ENCODE peak calls at places on chromosomes 12 and 14, in six cellular contexts. E is H9, W is IMR-90, B is mesenchymal stem cell, N is trophoblast cell, C is H1. U is an unnamed sample.

GRCh38 chr14:52079239-52079956 is 10.5 kb upstream of the NID2 start:
- DNase-seq in E (no peak), W (peak; percentile 71), B (peak; percentile 72), N (peak; percentile 44), C (no peak), U (no peak)

GRCh38 chr12:24546661-24547060 is 402.2 kb downstream of the BCAT1 start:
- DNase-seq in E (no peak), W (no peak), B (no peak), N (no peak), C (no peak), U (no peak)

GRCh38 chr14:53620325-53620716 is 336.3 kb downstream of the BMP4 start:
- DNase-seq in E (no peak), W (peak; percentile 52), B (peak; percentile 28), N (no peak), C (no peak), U (no peak)

GRCh38 chr12:39638840-39639239 is 19.2 kb upstream of the ABCD2 start:
- DNase-seq in E (no peak), W (no peak), B (no peak), N (no peak), C (no peak), U (no peak)

GRCh38 chr12:93176166-93176565 is 201.6 kb upstream of the NUDT4 start:
- DNase-seq in E (no peak), W (peak; percentile 76), B (peak; percentile 69), N (no peak), C (no peak), U (no peak)

GRCh38 chr12:21891763-21892217 is 49.4 kb downstream of the ABCC9 start:
- DNase-seq in E (no peak), W (no peak), B (no peak), N (no peak), C (no peak), U (no peak)

GRCh38 chr12:88836156-88836555 is 255.9 kb upstream of the KITLG start:
- DNase-seq in E (no peak), W (no peak), B (no peak), N (peak; percentile 54), C (no peak), U (no peak)

GRCh38 chr14:75604979-75605825 is 26.8 kb downstream of the FLVCR2 start:
- DNase-seq in E (no peak), W (no peak), B (no peak), N (peak; percentile 73), C (no peak), U (no peak)

GRCh38 chr14:49679271-49679670 is 8.7 kb downstream of the POLE2 start:
- DNase-seq in E (no peak), W (peak; percentile 30), B (no peak), N (no peak), C (no peak), U (no peak)

GRCh38 chr12:44774815-44775411 is 101.2 kb downstream of the NELL2 start:
- DNase-seq in E (peak; percentile 76), W (peak; percentile 1), B (peak; percentile 4), N (peak; percentile 4), C (peak; percentile 36), U (peak; percentile 45)

GRCh38 chr14:95679995-95680735 is 6.1 kb upstream of the TCL1B start:
- DNase-seq in E (peak; percentile 50), W (no peak), B (no peak), N (peak; percentile 42), C (no peak), U (no peak)

GRCh38 chr14:28515571-28515970 is 251.0 kb upstream of the FOXG1 start:
- DNase-seq in E (no peak), W (peak; percentile 0), B (no peak), N (no peak), C (no peak), U (no peak)

GRCh38 chr12:56629459-56630179 is 507 bp downstream of the BAZ2A start:
- DNase-seq in E (no peak), W (no peak), B (peak; percentile 27), N (no peak), C (no peak), U (no peak)

GRCh38 chr14:36373982-36374673 is 53.7 kb upstream of the MBIP start:
- DNase-seq in E (peak; percentile 88), W (peak; percentile 74), B (peak; percentile 79), N (peak; percentile 74), C (peak; percentile 57), U (peak; percentile 84)

GRCh38 chr12:74441872-74442271 is 95.8 kb upstream of the ATXN7L3B start:
- DNase-seq in E (peak; percentile 37), W (no peak), B (no peak), N (no peak), C (no peak), U (no peak)

GRCh38 chr12:93073324-93073723 is 144.2 kb upstream of the EEA1 start:
- DNase-seq in E (no peak), W (no peak), B (no peak), N (no peak), C (no peak), U (no peak)

GRCh38 chr12:12922191-12922616 is 29.8 kb downstream of the GPRC5D start:
- DNase-seq in E (no peak), W (peak; percentile 76), B (peak; percentile 60), N (no peak), C (no peak), U (no peak)

GRCh38 chr14:103880986-103881926 is 33.9 kb upstream of the PPP1R13B start:
- DNase-seq in E (no peak), W (no peak), B (no peak), N (no peak), C (no peak), U (no peak)

GRCh38 chr14:71261206-71261605 is 353.9 kb downstream of the PCNX1 start:
- DNase-seq in E (no peak), W (peak; percentile 65), B (no peak), N (no peak), C (no peak), U (no peak)

GRCh38 chr12:31456562-31456961 is 130.6 kb upstream of the SINHCAF start:
- DNase-seq in E (no peak), W (no peak), B (no peak), N (no peak), C (no peak), U (no peak)

GRCh38 chr12:726281-727140 is 25.9 kb upstream of the WNK1 start:
- DNase-seq in E (no peak), W (peak; percentile 39), B (no peak), N (no peak), C (no peak), U (no peak)

GRCh38 chr14:71478542-71478941 is 453.7 kb upstream of the RGS6 start:
- DNase-seq in E (no peak), W (peak; percentile 64), B (peak; percentile 65), N (no peak), C (no peak), U (no peak)

GRCh38 chr14:103532216-103533136 is 3.5 kb downstream of the TRMT61A start:
- DNase-seq in E (no peak), W (no peak), B (no peak), N (no peak), C (no peak), U (no peak)

GRCh38 chr12:100317371-100317770 is 39.5 kb upstream of the SLC17A8 start:
- DNase-seq in E (no peak), W (no peak), B (no peak), N (no peak), C (no peak), U (no peak)

GRCh38 chr12:127272864-127273263 is 994.1 kb upstream of the TMEM132C start:
- DNase-seq in E (no peak), W (peak; percentile 90), B (no peak), N (no peak), C (no peak), U (no peak)

GRCh38 chr12:127267128-127267527 is 999.8 kb upstream of the TMEM132C start:
- DNase-seq in E (no peak), W (no peak), B (no peak), N (no peak), C (no peak), U (no peak)

GRCh38 chr12:127268121-127268520 is 998.8 kb upstream of the TMEM132C start:
- DNase-seq in E (no peak), W (no peak), B (no peak), N (no peak), C (no peak), U (no peak)

GRCh38 chr12:127271776-127272175 is 995.2 kb upstream of the TMEM132C start:
- DNase-seq in E (no peak), W (no peak), B (no peak), N (no peak), C (no peak), U (no peak)

DNA sequence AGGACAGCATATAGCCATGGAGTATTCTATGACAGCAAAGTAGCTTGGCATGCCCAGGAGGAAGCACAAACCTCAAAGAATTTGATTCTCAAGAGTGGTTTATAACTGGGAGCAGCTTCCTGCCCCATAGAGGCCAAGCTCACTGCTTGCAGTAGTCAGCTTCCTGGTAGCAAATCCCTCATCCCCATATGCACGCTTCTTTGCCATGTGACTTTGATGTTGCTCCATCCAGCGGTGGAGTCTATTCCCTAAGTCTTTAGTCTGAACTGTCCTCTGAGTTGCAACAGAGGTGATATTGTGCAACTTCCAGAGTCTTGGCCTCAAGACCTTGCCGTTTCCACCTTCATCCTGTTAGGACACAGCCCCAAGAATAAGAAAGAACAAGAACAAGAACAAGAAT is 996.8 kb upstream of the TMEM132C start:
- DNase-seq in E (no peak), W (peak; percentile 50), B (peak; percentile 8), N (no peak), C (no peak), U (no peak)
- H2BK5ac ChIP-seq in E (no peak overlapping the region), W (peak overlapping the region; percentile 44), B (no peak overlapping the region), N (no peak overlapping the region), C (no peak overlapping the region), U (no peak overlapping the region)

DNA sequence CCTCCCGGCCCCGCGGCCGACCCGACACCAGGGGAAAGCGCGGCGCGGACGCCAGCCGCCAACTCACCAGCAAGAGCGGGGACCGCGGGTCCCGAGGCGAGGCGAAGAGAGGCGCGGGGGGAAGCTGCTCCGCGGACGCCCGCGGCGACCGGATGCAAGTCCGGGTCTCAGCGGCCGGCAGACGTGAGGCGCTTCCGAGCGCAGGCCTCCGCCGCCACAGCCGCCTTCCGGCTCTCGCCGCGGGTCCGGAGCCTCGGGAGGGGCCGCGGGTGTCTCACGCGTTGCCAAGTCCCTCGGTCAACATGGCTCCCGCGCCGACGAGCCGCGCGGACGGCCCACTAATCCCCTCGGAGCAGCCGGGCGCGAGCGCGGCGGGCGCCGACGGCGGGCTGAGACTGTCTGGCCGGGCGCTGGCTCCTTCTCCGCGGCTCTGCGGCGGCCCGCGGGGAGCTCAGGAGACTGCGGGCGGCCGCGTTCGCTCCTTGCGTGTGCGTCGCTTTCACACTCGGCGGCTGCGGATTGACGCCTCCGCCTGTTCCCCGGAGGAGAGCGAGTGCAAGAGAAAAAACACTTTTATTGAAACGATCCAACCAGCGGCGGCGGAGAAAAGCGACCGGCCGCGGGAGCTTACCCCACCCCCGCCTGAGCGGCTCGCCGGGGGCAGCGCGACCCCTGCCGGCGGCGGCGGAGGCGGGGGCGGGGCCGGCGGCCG is at the start of gene CDK17:
- DNase-seq in E (peak; percentile 78), W (peak; percentile 83), B (peak; percentile 89), N (peak; percentile 82), C (peak; percentile 31), U (peak; percentile 77)
- H3K4ac ChIP-seq in E (no peak within 1 kb of the TSS), W (peak within 1 kb of the TSS; percentile 80), B (peak within 1 kb of the TSS; percentile 91), N (peak within 1 kb of the TSS; percentile 85), C (no peak within 1 kb of the TSS), U (peak within 1 kb of the TSS; percentile 23)

GRCh38 chr12:117134059-117134458 is 34.8 kb upstream of the TESC start:
- DNase-seq in E (no peak), W (no peak), B (no peak), N (no peak), C (no peak), U (no peak)
- H2AFZ ChIP-seq in E (no peak overlapping the region), W (peak overlapping the region; percentile 29), B (peak overlapping the region; percentile 14), N (no peak overlapping the region), C (no peak overlapping the region), U (peak overlapping the region; percentile 49)

GRCh38 chr12:42809226-42809625 is 219.7 kb upstream of the PRICKLE1 start:
- DNase-seq in E (no peak), W (peak; percentile 48), B (no peak), N (no peak), C (no peak), U (no peak)
- H2BK5ac ChIP-seq in E (no peak overlapping the region), W (peak overlapping the region; percentile 22), B (peak overlapping the region; percentile 74), N (no peak overlapping the region), C (no peak overlapping the region), U (no peak overlapping the region)